ENCODE peak calls at places on chromosomes 5 and 9, in nine cellular contexts. D is T-helper 1 cell; V is frontal cortex; Z is GM04504; C is NCI-H460; G is ELF-1; X is RPMI7951; B is AG08396; N is effector memory CD8-positive, alpha-beta T cell. A is an unnamed sample.

GRCh38 chr9:133643978-133644760 is 8.0 kb downstream of the DBH start:
- DNase-seq in D (no peak), V (no peak), Z (no peak), C (no peak), G (no peak), X (no peak), B (no peak), N (no peak), A (no peak)

GRCh38 chr5:129836321-129836720 is 67.9 kb upstream of the CHSY3 start:
- DNase-seq in D (no peak), V (no peak), Z (no peak), C (no peak), G (no peak), X (no peak), B (no peak), N (no peak), A (no peak)

GRCh38 chr5:57094753-57095683 is 78.8 kb upstream of the GPBP1 start:
- DNase-seq in D (no peak), V (no peak), Z (no peak), C (no peak), G (peak; percentile 86), X (no peak), B (no peak), N (peak; percentile 4), A (no peak)

GRCh38 chr5:36079200-36079761 is 12.6 kb upstream of the UGT3A2 start:
- DNase-seq in D (no peak), V (peak; percentile 46), Z (peak; percentile 17), C (peak; percentile 53), G (peak; percentile 64), X (peak; percentile 56), B (peak; percentile 55), N (peak; percentile 23), A (no peak)

GRCh38 chr9:18422296-18423036 is 51.5 kb upstream of the ADAMTSL1 start:
- DNase-seq in D (no peak), V (no peak), Z (no peak), C (no peak), G (no peak), X (peak; percentile 70), B (no peak), N (no peak), A (no peak)

GRCh38 chr9:131302244-131303075 is 12.9 kb downstream of the PLPP7 start:
- DNase-seq in D (no peak), V (no peak), Z (no peak), C (no peak), G (no peak), X (no peak), B (no peak), N (no peak), A (no peak)

GRCh38 chr5:125179617-125180016 is 433.2 kb upstream of the ZNF608 start:
- DNase-seq in D (no peak), V (no peak), Z (no peak), C (no peak), G (no peak), X (no peak), B (no peak), N (no peak), A (peak; percentile 83)

GRCh38 chr5:117463836-117464235 is 889.2 kb upstream of the SEMA6A start:
- DNase-seq in D (no peak), V (no peak), Z (peak; percentile 34), C (no peak), G (no peak), X (no peak), B (no peak), N (no peak), A (peak; percentile 51)

GRCh38 chr9:103990311-103990710 is 103.8 kb upstream of the SMC2 start:
- DNase-seq in D (no peak), V (no peak), Z (no peak), C (no peak), G (no peak), X (no peak), B (no peak), N (no peak), A (no peak)

GRCh38 chr9:72894342-72894741 is 58.5 kb downstream of the ALDH1A1 start:
- DNase-seq in D (no peak), V (no peak), Z (peak; percentile 20), C (no peak), G (no peak), X (peak; percentile 61), B (peak; percentile 40), N (no peak), A (no peak)

GRCh38 chr9:103364753-103365152 is 369.6 kb downstream of the CYLC2 start:
- DNase-seq in D (no peak), V (no peak), Z (no peak), C (no peak), G (no peak), X (no peak), B (peak; percentile 2), N (no peak), A (no peak)

GRCh38 chr5:90518666-90519065 is 10.7 kb downstream of the LYSMD3 start:
- DNase-seq in D (no peak), V (no peak), Z (peak; percentile 1), C (peak; percentile 58), G (no peak), X (peak; percentile 25), B (peak; percentile 14), N (no peak), A (no peak)

GRCh38 chr5:151054713-151055112 is 26.1 kb downstream of the TNIP1 start:
- DNase-seq in D (no peak), V (no peak), Z (no peak), C (no peak), G (no peak), X (no peak), B (no peak), N (no peak), A (no peak)

GRCh38 chr9:110744753-110745522 is 76.3 kb downstream of the MUSK start:
- DNase-seq in D (no peak), V (no peak), Z (peak; percentile 93), C (peak; percentile 91), G (no peak), X (peak; percentile 97), B (peak; percentile 75), N (no peak), A (no peak)

GRCh38 chr5:42026446-42026845 is 101.4 kb downstream of the FBXO4 start:
- DNase-seq in D (no peak), V (no peak), Z (no peak), C (no peak), G (no peak), X (peak; percentile 15), B (no peak), N (no peak), A (no peak)

GRCh38 chr9:3909966-3910650 is 384.3 kb upstream of the RFX3 start:
- DNase-seq in D (no peak), V (no peak), Z (no peak), C (no peak), G (no peak), X (peak; percentile 40), B (no peak), N (no peak), A (no peak)

GRCh38 chr5:72618699-72619098 is 111.5 kb upstream of the ZNF366 start:
- DNase-seq in D (no peak), V (no peak), Z (no peak), C (no peak), G (no peak), X (peak; percentile 70), B (no peak), N (no peak), A (no peak)

GRCh38 chr9:111443454-111443853 is 40.7 kb downstream of the ECPAS start:
- DNase-seq in D (no peak), V (no peak), Z (no peak), C (no peak), G (no peak), X (no peak), B (no peak), N (no peak), A (no peak)

GRCh38 chr5:96668725-96669124 is 6.5 kb downstream of the CAST start:
- DNase-seq in D (no peak), V (no peak), Z (no peak), C (no peak), G (no peak), X (no peak), B (no peak), N (no peak), A (no peak)

GRCh38 chr5:180379355-180380070 is 26.4 kb upstream of the GFPT2 start:
- DNase-seq in D (no peak), V (no peak), Z (no peak), C (no peak), G (no peak), X (no peak), B (no peak), N (no peak), A (no peak)

GRCh38 chr5:137622850-137623249 is 113.0 kb downstream of the KLHL3 start:
- DNase-seq in D (no peak), V (peak; percentile 49), Z (no peak), C (peak; percentile 19), G (peak; percentile 26), X (peak; percentile 80), B (no peak), N (no peak), A (peak; percentile 81)

GRCh38 chr5:13866792-13867191 is 77.7 kb downstream of the DNAH5 start:
- DNase-seq in D (no peak), V (no peak), Z (peak; percentile 11), C (peak; percentile 58), G (peak; percentile 4), X (peak; percentile 53), B (peak; percentile 45), N (no peak), A (no peak)

GRCh38 chr5:107539726-107540330 is 130.9 kb downstream of the EFNA5 start:
- DNase-seq in D (no peak), V (no peak), Z (no peak), C (no peak), G (no peak), X (no peak), B (no peak), N (no peak), A (no peak)

GRCh38 chr9:561430-561829 is 280.1 kb upstream of the DMRT1 start:
- DNase-seq in D (no peak), V (no peak), Z (no peak), C (no peak), G (no peak), X (no peak), B (no peak), N (no peak), A (no peak)

GRCh38 chr9:128120741-128121465 is 6.6 kb downstream of the PTGES2 start:
- DNase-seq in D (no peak), V (no peak), Z (no peak), C (no peak), G (no peak), X (no peak), B (no peak), N (no peak), A (no peak)

GRCh38 chr5:122757268-122757667 is 17.6 kb upstream of the SNX2 start:
- DNase-seq in D (no peak), V (no peak), Z (no peak), C (no peak), G (no peak), X (no peak), B (no peak), N (no peak), A (no peak)

GRCh38 chr9:121529237-121529987 is 29.8 kb upstream of the GGTA1 start:
- DNase-seq in D (no peak), V (peak; percentile 70), Z (peak; percentile 99), C (no peak), G (no peak), X (peak; percentile 99), B (peak; percentile 95), N (no peak), A (no peak)

GRCh38 chr9:21800931-21801682 is 1.3 kb upstream of the MTAP start:
- DNase-seq in D (no peak), V (no peak), Z (no peak), C (no peak), G (no peak), X (no peak), B (no peak), N (no peak), A (no peak)